ENCODE peak calls at places on chromosomes 11 and 22, in nine cellular contexts. F, X, A, J, Z, V, I, G and Q are unnamed samples.

GRCh38 chr22:38402204-38402603 is 52.8 kb downstream of the KCNJ4 start:
- DNase-seq in A (no peak), Z (no peak), F (no peak), J (no peak), V (no peak), I (no peak), G (no peak), X (no peak), Q (no peak)

GRCh38 chr11:12143461-12144258 is 33.3 kb downstream of the MICAL2 start:
- DNase-seq in Z (no peak), J (no peak), X (no peak), V (no peak), A (no peak), I (peak), G (peak), F (no peak), Q (no peak)

GRCh38 chr22:40215266-40215665 is 37.5 kb downstream of the TNRC6B start:
- DNase-seq in J (no peak), X (no peak), A (no peak), F (no peak), I (no peak), G (no peak), Z (no peak), V (no peak), Q (no peak)

GRCh38 chr11:22207162-22207561 is 14.3 kb downstream of the ANO5 start:
- DNase-seq in F (no peak), A (no peak), Z (no peak), V (no peak), G (no peak), X (no peak), I (no peak), J (no peak), Q (no peak)

GRCh38 chr22:20885557-20886323 is 26.9 kb downstream of the SNAP29 start:
- DNase-seq in I (peak), Z (peak), X (peak), J (peak), A (no peak), F (peak), V (peak), G (peak), Q (peak)

GRCh38 chr11:124753207-124753606 is 1.2 kb upstream of the VSIG2 start:
- DNase-seq in V (no peak), X (no peak), G (no peak), J (no peak), Z (no peak), A (no peak), F (no peak), I (no peak), Q (no peak)

GRCh38 chr11:13052130-13052541 is 43.0 kb downstream of the RASSF10 start:
- DNase-seq in X (no peak), I (no peak), G (no peak), Z (no peak), A (no peak), V (no peak), F (no peak), J (no peak), Q (no peak)

GRCh38 chr11:35905901-35906661 is 37.8 kb upstream of the LDLRAD3 start:
- DNase-seq in G (no peak), F (no peak), J (no peak), V (no peak), Z (no peak), A (no peak), I (peak), X (no peak), Q (no peak)

GRCh38 chr11:36110698-36111410 is 167.0 kb downstream of the LDLRAD3 start:
- DNase-seq in F (no peak), I (no peak), V (no peak), J (peak), G (no peak), A (no peak), X (no peak), Z (no peak), Q (no peak)

GRCh38 chr11:104148074-104148473 is 15.9 kb downstream of the PDGFD start:
- DNase-seq in X (no peak), F (no peak), J (no peak), G (no peak), I (peak), Z (no peak), A (no peak), V (no peak), Q (no peak)

GRCh38 chr11:110076388-110076965 is 16.7 kb upstream of the ZC3H12C start:
- DNase-seq in V (no peak), G (no peak), X (peak), F (no peak), I (no peak), J (no peak), Z (no peak), A (no peak), Q (no peak)

GRCh38 chr11:12832828-12833227 is 158.6 kb downstream of the TEAD1 start:
- DNase-seq in V (no peak), A (no peak), Z (no peak), X (no peak), G (no peak), I (no peak), F (no peak), J (no peak), Q (no peak)

GRCh38 chr11:45180158-45180887 is 33.9 kb downstream of the PRDM11 start:
- DNase-seq in G (peak), V (no peak), J (peak), X (peak), Z (peak), I (no peak), F (peak), A (no peak), Q (peak)

GRCh38 chr11:111737180-111737876 is 28.9 kb downstream of the PPP2R1B start:
- DNase-seq in F (no peak), J (no peak), V (no peak), G (no peak), A (no peak), I (no peak), X (no peak), Z (no peak), Q (no peak)

GRCh38 chr11:114080219-114080618 is 20.7 kb downstream of the ZBTB16 start:
- DNase-seq in Z (no peak), A (no peak), X (no peak), I (peak), V (no peak), G (no peak), F (no peak), J (no peak), Q (peak)

GRCh38 chr11:127651175-127651887 is 650.8 kb upstream of the KIRREL3 start:
- DNase-seq in I (peak), G (no peak), V (no peak), X (no peak), Z (no peak), F (no peak), J (no peak), A (no peak), Q (no peak)

GRCh38 chr22:44622147-44622427 is 79.9 kb upstream of the PRR5 start:
- DNase-seq in V (no peak), F (no peak), G (peak), X (no peak), A (no peak), J (peak), I (no peak), Z (peak), Q (no peak)

GRCh38 chr22:46693634-46694422 is 44.2 kb downstream of the CERK start:
- DNase-seq in V (no peak), F (no peak), I (no peak), Z (no peak), J (no peak), G (no peak), X (no peak), A (no peak), Q (no peak)

GRCh38 chr22:19550382-19550781 is 26.2 kb upstream of the CLDN5 start:
- DNase-seq in V (no peak), G (no peak), X (no peak), F (no peak), Z (no peak), I (no peak), A (no peak), J (no peak), Q (no peak)

GRCh38 chr22:43992331-43992821 is 31.7 kb upstream of the PARVB start:
- DNase-seq in X (no peak), F (no peak), J (no peak), I (no peak), Z (no peak), A (no peak), V (no peak), G (no peak), Q (no peak)

GRCh38 chr11:111691731-111692130 is 74.5 kb downstream of the PPP2R1B start:
- DNase-seq in J (peak), F (no peak), Z (no peak), G (no peak), I (no peak), A (no peak), X (no peak), V (no peak), Q (no peak)

GRCh38 chr11:102577723-102578122 is 47.2 kb upstream of the MMP7 start:
- DNase-seq in F (no peak), G (no peak), V (no peak), X (no peak), Z (no peak), A (no peak), J (no peak), I (no peak), Q (no peak)

GRCh38 chr11:68838572-68838964 is 3.1 kb downstream of the CPT1A start:
- DNase-seq in I (peak), F (no peak), J (no peak), G (no peak), A (no peak), V (no peak), X (no peak), Z (no peak), Q (peak)

GRCh38 chr22:50665212-50665611 is 7.4 kb upstream of the SHANK3 start:
- DNase-seq in Z (no peak), X (no peak), I (no peak), V (no peak), G (no peak), A (no peak), J (no peak), F (no peak), Q (no peak)

GRCh38 chr11:12876340-12876739 is 132.8 kb upstream of the RASSF10 start:
- DNase-seq in Z (no peak), F (no peak), A (no peak), G (no peak), V (no peak), I (no peak), X (no peak), J (no peak), Q (no peak)

GRCh38 chr22:46025225-46025972 is 48.4 kb upstream of the WNT7B start:
- DNase-seq in A (no peak), I (no peak), Z (no peak), J (no peak), F (peak), G (no peak), X (no peak), V (no peak), Q (peak)

GRCh38 chr11:68118753-68119448 is 2.3 kb downstream of the CHKA start:
- DNase-seq in J (peak), A (no peak), G (no peak), X (no peak), F (no peak), I (no peak), Z (no peak), V (no peak), Q (no peak)

GRCh38 chr22:29431986-29432385 is 6.4 kb upstream of the RFPL1 start:
- DNase-seq in Z (no peak), X (no peak), F (no peak), G (no peak), V (no peak), A (no peak), I (no peak), J (peak), Q (peak)

GRCh38 chr11:60878245-60879101 is 11.1 kb downstream of the ZP1 start:
- DNase-seq in X (no peak), G (no peak), F (no peak), Z (peak), J (no peak), I (no peak), V (no peak), A (no peak), Q (no peak)